ENCODE peak calls at places on chromosomes 3 and 15, in seven cellular contexts. P, T, Y, Q, N, A and G are unnamed samples.

GRCh38 chr15:24076090-24076784 is 389.1 kb upstream of the NDN start:
- DNase-seq in P (no peak), T (no peak), Y (no peak), Q (no peak), N (no peak), A (no peak), G (no peak)

GRCh38 chr15:101534376-101534970 is 45.0 kb upstream of the PCSK6 start:
- DNase-seq in P (peak), T (no peak), Y (no peak), Q (peak), N (no peak), A (no peak), G (no peak)

GRCh38 chr15:78810377-78811123 is 714 bp downstream of the ADAMTS7 start:
- DNase-seq in P (peak), T (peak), Y (peak), Q (no peak), N (peak), A (peak), G (peak)

GRCh38 chr15:71802770-71803169 is 7.6 kb upstream of the NR2E3 start:
- DNase-seq in P (no peak), T (no peak), Y (no peak), Q (no peak), N (no peak), A (peak), G (no peak)

GRCh38 chr3:61239871-61240270 is 11.4 kb downstream of the FHIT start:
- DNase-seq in P (no peak), T (no peak), Y (peak), Q (no peak), N (no peak), A (peak), G (peak)

GRCh38 chr3:134829716-134830115 is 34.7 kb downstream of the EPHB1 start:
- DNase-seq in P (no peak), T (no peak), Y (no peak), Q (no peak), N (no peak), A (no peak), G (no peak)

GRCh38 chr3:53426918-53427317 is 67.5 kb upstream of the CACNA1D start:
- DNase-seq in P (no peak), T (no peak), Y (no peak), Q (no peak), N (no peak), A (peak), G (no peak)

GRCh38 chr15:39429898-39430357 is 151.0 kb upstream of the THBS1 start:
- DNase-seq in P (no peak), T (no peak), Y (peak), Q (no peak), N (no peak), A (no peak), G (no peak)

GRCh38 chr15:100869151-100869999 is 10.3 kb upstream of the ALDH1A3 start:
- DNase-seq in P (peak), T (no peak), Y (no peak), Q (no peak), N (no peak), A (no peak), G (no peak)

GRCh38 chr3:174170248-174170647 is 688.9 kb upstream of the NAALADL2 start:
- DNase-seq in P (no peak), T (no peak), Y (no peak), Q (no peak), N (no peak), A (no peak), G (no peak)

GRCh38 chr3:61729235-61729634 is 167.9 kb downstream of the PTPRG start:
- DNase-seq in P (no peak), T (no peak), Y (no peak), Q (no peak), N (no peak), A (no peak), G (no peak)

GRCh38 chr3:5376761-5377160 is 189.3 kb downstream of the EDEM1 start:
- DNase-seq in P (no peak), T (no peak), Y (no peak), Q (no peak), N (peak), A (peak), G (no peak)

GRCh38 chr15:90190606-90191343 is 10.4 kb upstream of the SEMA4B start:
- DNase-seq in P (no peak), T (no peak), Y (no peak), Q (no peak), N (peak), A (peak), G (no peak)

GRCh38 chr3:130971208-130971607 is 55.4 kb downstream of the ASTE1 start:
- DNase-seq in P (no peak), T (no peak), Y (no peak), Q (no peak), N (no peak), A (no peak), G (no peak)

GRCh38 chr3:130973401-130973800 is 53.2 kb downstream of the ASTE1 start:
- DNase-seq in P (no peak), T (no peak), Y (no peak), Q (no peak), N (no peak), A (no peak), G (no peak)

GRCh38 chr3:130976706-130977105 is 49.9 kb downstream of the ASTE1 start:
- DNase-seq in P (no peak), T (no peak), Y (no peak), Q (no peak), N (no peak), A (no peak), G (no peak)

GRCh38 chr3:130974201-130974600 is 52.4 kb downstream of the ASTE1 start:
- DNase-seq in P (no peak), T (no peak), Y (no peak), Q (no peak), N (no peak), A (no peak), G (no peak)

DNA sequence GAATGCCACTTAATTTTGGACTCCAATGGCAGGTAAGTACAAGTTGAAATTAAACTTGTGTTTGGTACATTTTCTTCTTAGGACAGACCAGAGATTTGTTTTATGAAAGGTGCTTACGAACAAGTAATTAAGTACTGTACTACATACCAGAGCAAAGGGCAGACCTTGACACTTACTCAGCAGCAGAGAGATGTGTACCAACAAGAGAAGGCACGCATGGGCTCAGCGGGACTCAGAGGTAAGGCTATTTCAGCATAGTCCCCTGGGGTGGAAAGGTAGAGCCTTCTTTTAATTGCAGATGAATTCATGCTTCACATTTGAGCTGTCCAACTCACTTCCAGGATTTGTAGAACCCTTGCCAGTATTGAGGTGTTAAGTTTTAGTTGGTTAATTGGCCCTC is 51.4 kb downstream of the ASTE1 start:
- DNase-seq in P (no peak), T (no peak), Y (no peak), Q (no peak), N (no peak), A (no peak), G (no peak)
- TF ChIP-seq CTCF in P (no peak), T (no peak), Y (no peak), Q (no peak), N (no peak), A (no peak), G (no peak)

GRCh38 chr3:97927699-97928098 is 44.5 kb downstream of the RIOX2 start:
- DNase-seq in P (no peak), T (no peak), Y (peak), Q (no peak), N (no peak), A (no peak), G (no peak)
- TF ChIP-seq CTCF in P (no peak), T (no peak), Y (no peak), Q (no peak), N (no peak), A (no peak), G (no peak)

GRCh38 chr3:172031957-172032356 is 7.4 kb upstream of the FNDC3B start:
- DNase-seq in P (no peak), T (no peak), Y (peak), Q (no peak), N (no peak), A (no peak), G (no peak)

GRCh38 chr3:172038823-172039222 is 555 bp upstream of the FNDC3B start:
- DNase-seq in P (no peak), T (no peak), Y (peak), Q (peak), N (no peak), A (no peak), G (no peak)

GRCh38 chr3:172033392-172033791 is 6.0 kb upstream of the FNDC3B start:
- DNase-seq in P (no peak), T (no peak), Y (no peak), Q (no peak), N (no peak), A (no peak), G (no peak)

GRCh38 chr3:172036541-172037215 is 2.7 kb upstream of the FNDC3B start:
- DNase-seq in P (no peak), T (no peak), Y (no peak), Q (no peak), N (no peak), A (no peak), G (no peak)

DNA sequence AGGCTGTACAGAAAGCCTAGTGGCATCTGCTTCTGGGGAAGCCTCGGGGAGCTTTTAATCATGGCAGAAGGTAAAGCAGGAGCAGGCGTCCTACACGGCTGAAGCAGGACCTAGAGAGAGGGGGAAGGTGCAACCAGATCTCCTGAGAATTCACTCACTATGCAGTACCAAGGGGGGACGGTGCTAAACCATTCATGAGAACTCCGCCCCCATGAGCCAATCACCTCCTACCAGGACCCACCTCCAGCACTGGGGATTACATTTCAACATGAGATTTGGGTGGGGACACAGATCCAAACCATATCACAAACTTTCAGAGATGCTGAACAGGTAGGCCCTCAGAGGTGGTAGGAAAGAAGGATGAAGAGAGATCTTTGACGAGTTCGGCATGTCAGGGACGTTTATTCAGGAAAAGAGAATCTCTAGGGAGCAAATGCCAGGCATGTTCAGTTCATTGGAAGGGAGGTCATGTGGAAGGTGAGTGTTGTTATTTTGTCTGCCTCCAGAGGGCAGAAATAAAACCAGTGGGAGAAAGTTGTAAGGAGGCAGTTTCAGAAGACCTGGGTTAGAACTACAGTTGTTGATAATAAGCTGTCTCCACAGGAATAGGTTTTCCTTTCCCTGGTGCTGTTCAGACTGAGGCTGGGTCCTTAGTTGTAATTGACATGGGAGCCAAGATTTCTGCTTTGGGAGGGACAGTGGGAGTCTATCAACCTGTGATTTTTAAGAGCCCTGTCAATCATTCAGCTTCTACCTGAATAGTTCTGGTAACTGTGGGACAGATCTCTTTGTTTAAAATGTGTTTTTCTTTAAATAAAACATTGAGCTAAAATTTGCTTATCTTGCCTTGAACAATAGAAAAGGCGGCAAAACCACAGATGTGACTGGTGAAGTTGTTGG is 4.3 kb upstream of the FNDC3B start:
- DNase-seq in P (peak), T (no peak), Y (no peak), Q (no peak), N (no peak), A (peak), G (no peak)
- TF ChIP-seq CTCF in P (peak), T (peak), Y (peak), Q (peak), N (peak), A (peak), G (peak)

GRCh38 chr15:51727141-51727897 is 10.1 kb downstream of the LYSMD2 start:
- DNase-seq in P (peak), T (no peak), Y (peak), Q (no peak), N (no peak), A (no peak), G (no peak)
- TF ChIP-seq CTCF in P (peak), T (no peak), Y (peak), Q (peak), N (no peak), A (no peak), G (no peak)

GRCh38 chr3:20190991-20191390 is 5.0 kb upstream of the SGO1 start:
- DNase-seq in P (no peak), T (no peak), Y (no peak), Q (no peak), N (no peak), A (peak), G (no peak)
- TF ChIP-seq CTCF in P (no peak), T (no peak), Y (no peak), Q (no peak), N (no peak), A (no peak), G (no peak)

GRCh38 chr3:104779324-104779723 is 587.4 kb upstream of the ALCAM start:
- DNase-seq in P (no peak), T (no peak), Y (no peak), Q (no peak), N (no peak), A (no peak), G (no peak)
- TF ChIP-seq CTCF in P (no peak), T (no peak), Y (no peak), Q (no peak), N (no peak), A (no peak), G (no peak)